ENCODE peak calls at places on chromosomes 12 and 14, in six cellular contexts. One of them, this sample, is unnamed.

GRCh38 chr12:79381246-79382208 is 309.2 kb downstream of the PAWR start:
- DNase-seq in NCI-H1092: no peak
- DNase-seq in activated CD4-positive, alpha-beta T cell treated with anti-CD3 and anti-CD28 coated beads, Interleukin-2, amount 10 ng/mL, durations not matched to agents 7 days and 5 days: no peak
- DNase-seq in SW480: no peak
- DNase-seq in PC-9: no peak
- DNase-seq in neural progenitor cell: no peak
- DNase-seq in this sample: peak; percentile 37

GRCh38 chr12:46921048-46921753 is 95.4 kb upstream of the SLC38A4 start:
- DNase-seq in SW480: no peak
- DNase-seq in NCI-H1092: no peak
- DNase-seq in PC-9: peak; percentile 74
- DNase-seq in activated CD4-positive, alpha-beta T cell treated with anti-CD3 and anti-CD28 coated beads, Interleukin-2, amount 10 ng/mL, durations not matched to agents 7 days and 5 days: no peak
- DNase-seq in neural progenitor cell: no peak
- DNase-seq in this sample: no peak

GRCh38 chr12:98770230-98770629 is 125.1 kb downstream of the APAF1 start:
- DNase-seq in NCI-H1092: no peak
- DNase-seq in SW480: no peak
- DNase-seq in activated CD4-positive, alpha-beta T cell treated with anti-CD3 and anti-CD28 coated beads, Interleukin-2, amount 10 ng/mL, durations not matched to agents 7 days and 5 days: no peak
- DNase-seq in neural progenitor cell: no peak
- DNase-seq in PC-9: no peak
- DNase-seq in this sample: no peak

GRCh38 chr14:90645842-90646443 is 170.3 kb downstream of the TTC7B start:
- DNase-seq in activated CD4-positive, alpha-beta T cell treated with anti-CD3 and anti-CD28 coated beads, Interleukin-2, amount 10 ng/mL, durations not matched to agents 7 days and 5 days: no peak
- DNase-seq in PC-9: peak; percentile 94
- DNase-seq in SW480: peak; percentile 88
- DNase-seq in neural progenitor cell: peak; percentile 33
- DNase-seq in NCI-H1092: no peak
- DNase-seq in this sample: peak; percentile 95

GRCh38 chr14:23299558-23299957 is 3.1 kb downstream of the PPP1R3E start:
- DNase-seq in neural progenitor cell: no peak
- DNase-seq in PC-9: peak; percentile 52
- DNase-seq in activated CD4-positive, alpha-beta T cell treated with anti-CD3 and anti-CD28 coated beads, Interleukin-2, amount 10 ng/mL, durations not matched to agents 7 days and 5 days: peak; percentile 22
- DNase-seq in SW480: peak; percentile 72
- DNase-seq in NCI-H1092: no peak
- DNase-seq in this sample: no peak

GRCh38 chr14:91317381-91318313 is 73.1 kb upstream of the GPR68 start:
- DNase-seq in activated CD4-positive, alpha-beta T cell treated with anti-CD3 and anti-CD28 coated beads, Interleukin-2, amount 10 ng/mL, durations not matched to agents 7 days and 5 days: peak; percentile 85
- DNase-seq in NCI-H1092: no peak
- DNase-seq in neural progenitor cell: no peak
- DNase-seq in SW480: no peak
- DNase-seq in PC-9: no peak
- DNase-seq in this sample: no peak

GRCh38 chr12:49917788-49918173 is 14.1 kb upstream of the FAIM2 start:
- DNase-seq in SW480: no peak
- DNase-seq in neural progenitor cell: no peak
- DNase-seq in activated CD4-positive, alpha-beta T cell treated with anti-CD3 and anti-CD28 coated beads, Interleukin-2, amount 10 ng/mL, durations not matched to agents 7 days and 5 days: no peak
- DNase-seq in NCI-H1092: no peak
- DNase-seq in PC-9: no peak
- DNase-seq in this sample: no peak

GRCh38 chr12:29320295-29321090 is 60.5 kb downstream of the ERGIC2 start:
- DNase-seq in PC-9: peak; percentile 56
- DNase-seq in SW480: peak; percentile 7
- DNase-seq in NCI-H1092: no peak
- DNase-seq in neural progenitor cell: no peak
- DNase-seq in activated CD4-positive, alpha-beta T cell treated with anti-CD3 and anti-CD28 coated beads, Interleukin-2, amount 10 ng/mL, durations not matched to agents 7 days and 5 days: no peak
- DNase-seq in this sample: no peak

GRCh38 chr12:123961585-123961984 is 11.0 kb downstream of the CCDC92 start:
- DNase-seq in SW480: no peak
- DNase-seq in neural progenitor cell: no peak
- DNase-seq in activated CD4-positive, alpha-beta T cell treated with anti-CD3 and anti-CD28 coated beads, Interleukin-2, amount 10 ng/mL, durations not matched to agents 7 days and 5 days: no peak
- DNase-seq in PC-9: no peak
- DNase-seq in NCI-H1092: no peak
- DNase-seq in this sample: no peak

GRCh38 chr14:62138593-62138992 is 376.4 kb downstream of the SNAPC1 start:
- DNase-seq in SW480: no peak
- DNase-seq in neural progenitor cell: peak; percentile 57
- DNase-seq in activated CD4-positive, alpha-beta T cell treated with anti-CD3 and anti-CD28 coated beads, Interleukin-2, amount 10 ng/mL, durations not matched to agents 7 days and 5 days: no peak
- DNase-seq in PC-9: no peak
- DNase-seq in NCI-H1092: no peak
- DNase-seq in this sample: peak; percentile 44

GRCh38 chr12:102740157-102741032 is 176.6 kb downstream of the PAH start:
- DNase-seq in SW480: peak; percentile 26
- DNase-seq in PC-9: no peak
- DNase-seq in activated CD4-positive, alpha-beta T cell treated with anti-CD3 and anti-CD28 coated beads, Interleukin-2, amount 10 ng/mL, durations not matched to agents 7 days and 5 days: no peak
- DNase-seq in neural progenitor cell: peak; percentile 41
- DNase-seq in NCI-H1092: no peak
- DNase-seq in this sample: peak; percentile 17

GRCh38 chr14:55339770-55340169 is 68.5 kb downstream of the FBXO34 start:
- DNase-seq in neural progenitor cell: no peak
- DNase-seq in activated CD4-positive, alpha-beta T cell treated with anti-CD3 and anti-CD28 coated beads, Interleukin-2, amount 10 ng/mL, durations not matched to agents 7 days and 5 days: no peak
- DNase-seq in SW480: no peak
- DNase-seq in PC-9: no peak
- DNase-seq in NCI-H1092: no peak
- DNase-seq in this sample: no peak

GRCh38 chr14:71592361-71592760 is 339.9 kb upstream of the RGS6 start:
- DNase-seq in neural progenitor cell: no peak
- DNase-seq in SW480: no peak
- DNase-seq in activated CD4-positive, alpha-beta T cell treated with anti-CD3 and anti-CD28 coated beads, Interleukin-2, amount 10 ng/mL, durations not matched to agents 7 days and 5 days: no peak
- DNase-seq in PC-9: no peak
- DNase-seq in NCI-H1092: no peak
- DNase-seq in this sample: peak; percentile 50

GRCh38 chr12:2879853-2880252 is 2.8 kb downstream of the RHNO1 start:
- DNase-seq in NCI-H1092: no peak
- DNase-seq in activated CD4-positive, alpha-beta T cell treated with anti-CD3 and anti-CD28 coated beads, Interleukin-2, amount 10 ng/mL, durations not matched to agents 7 days and 5 days: peak; percentile 23
- DNase-seq in PC-9: no peak
- DNase-seq in SW480: no peak
- DNase-seq in neural progenitor cell: no peak
- DNase-seq in this sample: no peak

GRCh38 chr14:93830753-93831461 is 42.6 kb upstream of the PRIMA1 start:
- DNase-seq in activated CD4-positive, alpha-beta T cell treated with anti-CD3 and anti-CD28 coated beads, Interleukin-2, amount 10 ng/mL, durations not matched to agents 7 days and 5 days: no peak
- DNase-seq in PC-9: no peak
- DNase-seq in NCI-H1092: no peak
- DNase-seq in neural progenitor cell: no peak
- DNase-seq in SW480: no peak
- DNase-seq in this sample: peak; percentile 21

GRCh38 chr12:123363743-123364531 is 710 bp downstream of the SBNO1 start:
- DNase-seq in SW480: no peak
- DNase-seq in PC-9: no peak
- DNase-seq in activated CD4-positive, alpha-beta T cell treated with anti-CD3 and anti-CD28 coated beads, Interleukin-2, amount 10 ng/mL, durations not matched to agents 7 days and 5 days: peak; percentile 36
- DNase-seq in neural progenitor cell: peak; percentile 84
- DNase-seq in NCI-H1092: no peak
- DNase-seq in this sample: peak; percentile 44

GRCh38 chr14:91419451-91419850 is 1.8 kb upstream of the CCDC88C start:
- DNase-seq in activated CD4-positive, alpha-beta T cell treated with anti-CD3 and anti-CD28 coated beads, Interleukin-2, amount 10 ng/mL, durations not matched to agents 7 days and 5 days: no peak
- DNase-seq in PC-9: no peak
- DNase-seq in NCI-H1092: no peak
- DNase-seq in SW480: no peak
- DNase-seq in neural progenitor cell: no peak
- DNase-seq in this sample: no peak

GRCh38 chr14:69980457-69981414 is 101.5 kb downstream of the SMOC1 start:
- DNase-seq in NCI-H1092: no peak
- DNase-seq in SW480: peak; percentile 98
- DNase-seq in neural progenitor cell: peak; percentile 62
- DNase-seq in PC-9: peak; percentile 70
- DNase-seq in activated CD4-positive, alpha-beta T cell treated with anti-CD3 and anti-CD28 coated beads, Interleukin-2, amount 10 ng/mL, durations not matched to agents 7 days and 5 days: no peak
- DNase-seq in this sample: no peak

GRCh38 chr12:4866288-4866687 is 43.4 kb upstream of the KCNA1 start:
- DNase-seq in NCI-H1092: no peak
- DNase-seq in SW480: no peak
- DNase-seq in PC-9: no peak
- DNase-seq in neural progenitor cell: no peak
- DNase-seq in activated CD4-positive, alpha-beta T cell treated with anti-CD3 and anti-CD28 coated beads, Interleukin-2, amount 10 ng/mL, durations not matched to agents 7 days and 5 days: no peak
- DNase-seq in this sample: no peak

GRCh38 chr14:72883109-72883508 is 10.8 kb downstream of the DPF3 start:
- DNase-seq in activated CD4-positive, alpha-beta T cell treated with anti-CD3 and anti-CD28 coated beads, Interleukin-2, amount 10 ng/mL, durations not matched to agents 7 days and 5 days: no peak
- DNase-seq in PC-9: no peak
- DNase-seq in NCI-H1092: no peak
- DNase-seq in neural progenitor cell: no peak
- DNase-seq in SW480: no peak
- DNase-seq in this sample: no peak

GRCh38 chr12:68352067-68352466 is 19.9 kb upstream of the MDM1 start:
- DNase-seq in activated CD4-positive, alpha-beta T cell treated with anti-CD3 and anti-CD28 coated beads, Interleukin-2, amount 10 ng/mL, durations not matched to agents 7 days and 5 days: no peak
- DNase-seq in SW480: no peak
- DNase-seq in PC-9: no peak
- DNase-seq in NCI-H1092: no peak
- DNase-seq in neural progenitor cell: no peak
- DNase-seq in this sample: peak; percentile 22

GRCh38 chr12:51636581-51636980 is 45.5 kb downstream of the SCN8A start:
- DNase-seq in activated CD4-positive, alpha-beta T cell treated with anti-CD3 and anti-CD28 coated beads, Interleukin-2, amount 10 ng/mL, durations not matched to agents 7 days and 5 days: no peak
- DNase-seq in PC-9: no peak
- DNase-seq in SW480: no peak
- DNase-seq in neural progenitor cell: no peak
- DNase-seq in NCI-H1092: no peak
- DNase-seq in this sample: no peak

GRCh38 chr12:63323942-63324341 is 172.9 kb upstream of the AVPR1A start:
- DNase-seq in PC-9: no peak
- DNase-seq in neural progenitor cell: no peak
- DNase-seq in NCI-H1092: no peak
- DNase-seq in activated CD4-positive, alpha-beta T cell treated with anti-CD3 and anti-CD28 coated beads, Interleukin-2, amount 10 ng/mL, durations not matched to agents 7 days and 5 days: no peak
- DNase-seq in SW480: no peak
- DNase-seq in this sample: no peak

GRCh38 chr14:62443796-62444195 is 601.5 kb downstream of the KCNH5 start:
- DNase-seq in activated CD4-positive, alpha-beta T cell treated with anti-CD3 and anti-CD28 coated beads, Interleukin-2, amount 10 ng/mL, durations not matched to agents 7 days and 5 days: no peak
- DNase-seq in NCI-H1092: no peak
- DNase-seq in neural progenitor cell: no peak
- DNase-seq in PC-9: no peak
- DNase-seq in SW480: no peak
- DNase-seq in this sample: peak; percentile 39

GRCh38 chr12:85963322-85963721 is 89.2 kb downstream of the NTS start:
- DNase-seq in NCI-H1092: no peak
- DNase-seq in SW480: no peak
- DNase-seq in PC-9: no peak
- DNase-seq in activated CD4-positive, alpha-beta T cell treated with anti-CD3 and anti-CD28 coated beads, Interleukin-2, amount 10 ng/mL, durations not matched to agents 7 days and 5 days: no peak
- DNase-seq in neural progenitor cell: no peak
- DNase-seq in this sample: no peak